ENCODE peak calls at places on chromosomes 5 and 9, in four cellular contexts. N is GM12878, J is HepG2, H is H1. E is an unnamed sample. For H3K4me1, the result is how much of the 10 kb centered on the place peaks cover.

GRCh38 chr5:264346-264745 is 7.1 kb upstream of the PDCD6 start:
- DNase-seq in H (no peak), J (no peak), N (no peak), E (no peak)

GRCh38 chr5:57613726-57614125 is 131.1 kb upstream of the ACTBL2 start:
- DNase-seq in H (no peak), J (no peak), N (no peak), E (no peak)

GRCh38 chr5:124574521-124575436 is 171.7 kb downstream of the ZNF608 start:
- DNase-seq in J (no peak), N (no peak), H (no peak), E (no peak)

GRCh38 chr5:1088726-1089125 is 23.1 kb downstream of the SLC12A7 start:
- DNase-seq in H (no peak), N (no peak), J (no peak), E (no peak)

GRCh38 chr5:14351845-14352712 is 208.9 kb downstream of the TRIO start:
- DNase-seq in N (no peak), H (peak), J (peak), E (peak)

GRCh38 chr5:96963267-96963666 is 27.4 kb downstream of the LNPEP start:
- DNase-seq in J (no peak), H (no peak), N (peak), E (no peak)

GRCh38 chr5:178196986-178197385 is 7.3 kb upstream of the HNRNPAB start:
- DNase-seq in N (no peak), H (peak), J (peak), E (no peak)

GRCh38 chr5:35202319-35203111 is 27.8 kb downstream of the PRLR start:
- DNase-seq in J (peak), N (no peak), H (peak), E (peak)

GRCh38 chr9:76576344-76576743 is 117.4 kb downstream of the GCNT1 start:
- DNase-seq in J (no peak), N (peak), H (no peak), E (no peak)

GRCh38 chr5:107652839-107653607 is 17.7 kb downstream of the EFNA5 start:
- DNase-seq in J (no peak), H (no peak), N (no peak), E (peak)

GRCh38 chr5:154179846-154180710 is 10.5 kb upstream of the GALNT10 start:
- DNase-seq in J (peak), N (no peak), H (no peak), E (no peak)

GRCh38 chr5:170633235-170634041 is 129.6 kb downstream of the KCNIP1 start:
- DNase-seq in N (peak), H (no peak), J (peak), E (no peak)

GRCh38 chr9:81031422-81032029 is 657.8 kb downstream of the TLE1 start:
- DNase-seq in J (no peak), N (no peak), H (no peak), E (no peak)

GRCh38 chr9:89171231-89171630 is 7.4 kb downstream of the SHC3 start:
- DNase-seq in H (no peak), N (no peak), J (no peak), E (no peak)

GRCh38 chr9:20513126-20513913 is 109.0 kb downstream of the MLLT3 start:
- DNase-seq in H (no peak), J (no peak), N (no peak), E (no peak)

GRCh38 chr5:135834639-135835529 is at the start of gene SLC25A48:
- DNase-seq in J (peak), H (peak), N (no peak), E (peak)

GRCh38 chr9:131714161-131714646 is 25.7 kb downstream of the RAPGEF1 start:
- DNase-seq in N (no peak), J (no peak), H (no peak), E (no peak)

GRCh38 chr5:142059304-142059940 is 46.6 kb upstream of the GNPDA1 start:
- DNase-seq in N (no peak), H (no peak), J (peak), E (no peak)

GRCh38 chr5:179542170-179542569 is 8.2 kb upstream of the RUFY1 start:
- DNase-seq in J (no peak), H (no peak), N (no peak), E (no peak)

GRCh38 chr5:135211083-135211790 is 177.2 kb upstream of the PITX1 start:
- DNase-seq in H (peak), N (no peak), J (no peak), E (no peak)

GRCh38 chr9:105171076-105171475 is 73.4 kb upstream of the SLC44A1 start:
- DNase-seq in H (no peak), J (no peak), N (no peak), E (no peak)

GRCh38 chr5:111735829-111736228 is 21.2 kb downstream of the NREP start:
- DNase-seq in H (no peak), N (no peak), J (no peak), E (no peak)

GRCh38 chr5:89213584-89213983 is 330.6 kb upstream of the MEF2C start:
- DNase-seq in J (no peak), N (no peak), H (no peak), E (no peak)

GRCh38 chr9:18658764-18659705 is 185.1 kb downstream of the ADAMTSL1 start:
- DNase-seq in H (no peak), J (no peak), N (no peak), E (no peak)

GRCh38 chr9:108467653-108468324 is 388.0 kb downstream of the ACTL7B start:
- DNase-seq in H (no peak), J (peak), N (no peak), E (no peak)

GRCh38 chr5:29949301-29949872 is 1244.1 kb upstream of the CDH6 start:
- DNase-seq in J (no peak), N (no peak), H (no peak), E (no peak)

GRCh38 chr9:17742065-17742464 is 163.2 kb downstream of the SH3GL2 start:
- DNase-seq in J (no peak), N (no peak), H (no peak), E (peak)

GRCh38 chr5:76583163-76584047 is 39.8 kb downstream of the F2RL2 start:
- DNase-seq in H (no peak), N (no peak), J (no peak), E (no peak)

GRCh38 chr5:171825046-171825445 is 39.4 kb downstream of the SMIM23 start:
- DNase-seq in N (no peak), J (no peak), H (no peak), E (no peak)

GRCh38 chr9:94632736-94633135 is 6.6 kb downstream of the FBP1 start:
- DNase-seq in N (no peak), H (no peak), J (no peak), E (no peak)

GRCh38 chr5:71828641-71829040 is 109.6 kb downstream of the CARTPT start:
- DNase-seq in H (no peak), N (no peak), J (no peak), E (no peak)

GRCh38 chr9:126697350-126697749 is 83.6 kb downstream of the LMX1B start:
- DNase-seq in J (no peak), H (no peak), N (no peak), E (no peak)
- TF ChIP-seq SUZ12 in J (no peak), H (no peak), N (no peak), E (no peak)

GRCh38 chr5:176610430-176610763 is 441 bp upstream of the GPRIN1 start:
- DNase-seq in H (no peak), N (no peak), J (no peak), E (no peak)
- TF ChIP-seq YY1 in H (no peak), N (no peak), J (no peak), E (no peak)

GRCh38 chr5:157596449-157596848 is 20.9 kb upstream of the ADAM19 start:
- DNase-seq in H (no peak), N (peak), J (no peak), E (no peak)

GRCh38 chr5:157599565-157599964 is 24.0 kb upstream of the ADAM19 start:
- DNase-seq in H (no peak), N (no peak), J (no peak), E (no peak)

GRCh38 chr5:157597277-157597676 is 21.7 kb upstream of the ADAM19 start:
- DNase-seq in H (no peak), J (peak), N (no peak), E (no peak)

GRCh38 chr5:157600252-157600651 is 24.7 kb upstream of the ADAM19 start:
- DNase-seq in J (no peak), H (no peak), N (no peak), E (no peak)

DNA sequence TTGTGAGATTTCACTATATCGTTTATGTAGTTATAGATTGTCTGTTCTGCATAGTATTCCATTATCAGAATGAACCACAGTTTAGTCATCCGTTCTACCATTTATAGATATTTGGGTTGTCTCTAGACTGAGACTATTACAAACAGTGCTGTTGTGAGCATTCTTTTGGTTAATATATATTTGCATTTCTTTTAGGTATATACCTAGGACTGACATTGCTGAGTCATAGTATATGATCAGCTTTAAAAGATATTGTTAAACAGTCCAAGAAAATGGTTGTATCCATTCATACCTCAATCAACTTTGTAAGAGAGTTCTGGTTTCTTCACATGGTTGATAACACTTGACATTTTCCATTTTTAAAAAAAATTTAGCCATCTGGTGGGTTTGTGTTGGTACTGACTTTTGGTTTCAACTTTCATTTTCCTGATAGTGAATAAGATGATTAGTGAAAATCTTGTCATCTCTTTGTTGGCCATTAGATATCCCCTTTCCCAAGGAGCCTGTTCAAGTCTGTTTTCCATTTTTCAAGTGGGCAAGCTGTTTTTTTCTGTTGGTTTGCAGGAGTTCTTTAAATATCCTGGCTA is 22.9 kb upstream of the ADAM19 start:
- DNase-seq in H (no peak), J (no peak), N (no peak), E (no peak)
- H3K4me1 ChIP-seq in H (under half), J (under half), N (half or more), E (under half)

GRCh38 chr9:120918931-120919638 is 7.5 kb downstream of the TRAF1 start:
- DNase-seq in N (no peak), H (no peak), J (no peak), E (no peak)
- TF ChIP-seq SUZ12 in N (no peak), H (no peak), J (no peak), E (no peak)

DNA sequence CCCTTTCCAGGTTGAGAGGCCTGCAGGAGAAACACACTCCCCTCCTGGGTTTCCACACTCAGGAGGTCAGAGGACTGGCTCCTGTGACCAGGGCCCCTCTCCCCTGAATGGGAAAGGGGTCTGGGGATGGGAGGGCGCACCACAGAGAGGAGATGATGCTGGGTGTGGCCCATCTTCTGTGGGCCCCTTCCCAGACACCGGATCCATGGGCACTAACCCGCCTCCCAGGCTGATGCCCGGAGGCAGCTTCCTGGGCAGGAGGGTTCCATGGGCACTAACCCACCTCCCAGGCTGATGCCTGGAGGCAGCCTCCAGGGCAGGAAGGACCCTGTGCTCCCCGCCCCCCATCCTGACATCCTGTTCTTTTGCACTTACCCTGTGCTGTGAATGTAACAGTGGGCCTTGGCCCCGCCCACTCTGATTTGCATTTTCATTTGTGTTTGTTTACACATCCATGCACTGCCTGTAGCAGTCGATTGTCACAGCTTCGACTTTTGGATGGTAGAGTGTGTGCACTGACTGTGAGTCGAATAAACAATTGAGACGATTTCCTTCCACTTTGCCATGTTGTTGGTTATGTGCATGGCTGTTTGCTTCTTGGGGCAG is 9.3 kb upstream of the DOLPP1 start:
- DNase-seq in N (no peak), J (no peak), H (peak), E (peak)
- TF ChIP-seq YY1 in N (no peak), J (no peak), H (no peak), E (no peak)

GRCh38 chr5:37831821-37832524 is 7.9 kb downstream of the GDNF start:
- DNase-seq in J (peak), H (no peak), N (no peak), E (no peak)
- H3K4me1 ChIP-seq in J (under half), H (under half), N (under half), E (under half)